ENCODE peak calls at places on chromosomes 3 and 15, in nine cellular contexts. D is left cardiac atrium; Z is heart right ventricle; F is naive thymus-derived CD8-positive, alpha-beta T cell; A is effector memory CD4-positive, alpha-beta T cell; X is stimulated activated CD4-positive, alpha-beta T cell treated with anti-CD3 and anti-CD28 coated beads, TNF-alpha, amount 100 ng/mL, for 24 hours; Y is SJSA1; O is foreskin fibroblast; W is stimulated activated effector memory CD8-positive, alpha-beta T cell treated with anti-CD3 and anti-CD28 coated beads, Interleukin-12 subunit alpha, Interleukin-12 subunit beta, amount 100 ng/mL, for 72 hours. G is an unnamed sample.

GRCh38 chr3:21390136-21390535 is 360.9 kb downstream of the ZNF385D start:
- DNase-seq in D (no peak), Z (no peak), F (no peak), A (no peak), X (no peak), Y (no peak), O (peak; percentile 93), W (no peak), G (no peak)

GRCh38 chr15:29556385-29556784 is 265.9 kb downstream of the TJP1 start:
- DNase-seq in D (no peak), Z (no peak), F (no peak), A (no peak), X (no peak), Y (no peak), O (peak; percentile 52), W (no peak), G (no peak)

GRCh38 chr3:69425249-69425648 is 39.4 kb upstream of the FRMD4B start:
- DNase-seq in D (no peak), Z (no peak), F (no peak), A (no peak), X (no peak), Y (no peak), O (peak; percentile 63), W (no peak), G (no peak)

GRCh38 chr3:64318670-64319271 is 93.5 kb upstream of the PRICKLE2 start:
- DNase-seq in D (no peak), Z (no peak), F (no peak), A (no peak), X (no peak), Y (no peak), O (no peak), W (no peak), G (no peak)

GRCh38 chr3:187188931-187189330 is 8.4 kb upstream of the RTP1 start:
- DNase-seq in D (no peak), Z (no peak), F (no peak), A (no peak), X (no peak), Y (no peak), O (no peak), W (no peak), G (no peak)

GRCh38 chr15:101001796-101002195 is 82.6 kb downstream of the LRRK1 start:
- DNase-seq in D (no peak), Z (no peak), F (no peak), A (no peak), X (no peak), Y (peak; percentile 25), O (no peak), W (no peak), G (no peak)

GRCh38 chr3:32421991-32422859 is 30.6 kb downstream of the CMTM7 start:
- DNase-seq in D (peak; percentile 90), Z (peak; percentile 89), F (no peak), A (no peak), X (no peak), Y (peak; percentile 75), O (peak; percentile 96), W (peak; percentile 25), G (no peak)

GRCh38 chr3:16836505-16837237 is 48.1 kb upstream of the PLCL2 start:
- DNase-seq in D (no peak), Z (no peak), F (no peak), A (no peak), X (no peak), Y (no peak), O (no peak), W (no peak), G (no peak)

GRCh38 chr3:185555948-185556347 is 3.6 kb upstream of the LIPH start:
- DNase-seq in D (no peak), Z (no peak), F (no peak), A (no peak), X (no peak), Y (no peak), O (no peak), W (no peak), G (no peak)